ENCODE peak calls at places on chromosomes 13 and 19, in seven cellular contexts. C is cortex of kidney; H is activated naive CD4-positive, alpha-beta T cell treated with anti-CD3 and anti-CD28 coated beads for 36 hours; S is NCI-H1092; A is GF-D8; M is midbrain; K is renal cortical epithelial cell. T is an unnamed sample.

GRCh38 chr19:48113190-48113917 is 2.7 kb upstream of the PLA2G4C start:
- DNase-seq in K (no peak), A (no peak), S (no peak), M (no peak), H (no peak), C (no peak), T (no peak)

GRCh38 chr13:49356224-49356623 is 87.6 kb downstream of the CAB39L start:
- DNase-seq in H (no peak), S (no peak), A (no peak), C (no peak), M (no peak), K (peak; percentile 91), T (no peak)

GRCh38 chr19:7013678-7014077 is 7.6 kb downstream of the MBD3L2B start:
- DNase-seq in A (peak; percentile 9), M (no peak), H (peak; percentile 36), C (no peak), K (peak; percentile 78), S (no peak), T (no peak)

GRCh38 chr13:29472317-29472961 is 123.0 kb downstream of the SLC7A1 start:
- DNase-seq in C (no peak), A (no peak), S (no peak), M (no peak), H (peak; percentile 65), K (peak; percentile 47), T (no peak)

GRCh38 chr13:29362849-29363604 is 232.5 kb downstream of the SLC7A1 start:
- DNase-seq in A (peak; percentile 15), S (no peak), C (no peak), M (peak; percentile 59), H (peak; percentile 61), K (peak; percentile 7), T (no peak)

GRCh38 chr19:44303976-44304568 is 753 bp downstream of the ZNF235 start:
- DNase-seq in S (no peak), K (peak; percentile 14), C (no peak), M (peak; percentile 6), A (no peak), H (no peak), T (no peak)

GRCh38 chr19:1094655-1094977 is 559 bp downstream of the POLR2E start:
- DNase-seq in H (peak; percentile 63), A (no peak), C (no peak), K (no peak), S (no peak), M (no peak), T (no peak)

GRCh38 chr19:54114340-54114826 is 1.1 kb downstream of the TFPT start:
- DNase-seq in S (no peak), C (no peak), M (peak; percentile 40), K (peak; percentile 11), H (peak; percentile 70), A (peak; percentile 42), T (no peak)

GRCh38 chr19:39083983-39084731 is at the start of gene ACP7:
- DNase-seq in M (no peak), K (no peak), C (no peak), H (peak; percentile 23), S (no peak), A (no peak), T (no peak)

GRCh38 chr13:76885203-76886004 is 801 bp downstream of the KCTD12 start:
- DNase-seq in C (no peak), S (peak; percentile 59), M (peak; percentile 53), K (peak; percentile 67), H (peak; percentile 79), A (no peak), T (peak; percentile 79)

GRCh38 chr19:57812201-57812600 is 2.5 kb downstream of the ZNF552 start:
- DNase-seq in H (no peak), M (no peak), S (no peak), K (no peak), A (no peak), C (no peak), T (no peak)

GRCh38 chr19:3691372-3691716 is 8.9 kb downstream of the PIP5K1C start:
- DNase-seq in K (no peak), S (no peak), A (no peak), C (no peak), M (no peak), H (no peak), T (no peak)

GRCh38 chr19:49512970-49513745 is 697 bp downstream of the FCGRT start:
- DNase-seq in M (no peak), H (peak; percentile 42), C (no peak), K (peak; percentile 24), A (no peak), S (no peak), T (no peak)

GRCh38 chr13:46553886-46554855 is 1.2 kb downstream of the LRCH1 start:
- DNase-seq in A (peak; percentile 90), C (no peak), K (peak; percentile 83), M (peak; percentile 22), H (peak; percentile 79), S (peak; percentile 24), T (peak; percentile 74)

GRCh38 chr13:23509781-23510543 is 60.2 kb upstream of the TNFRSF19 start:
- DNase-seq in C (no peak), K (peak; percentile 76), H (no peak), A (no peak), S (no peak), M (no peak), T (no peak)

GRCh38 chr13:51802601-51803000 is 1.4 kb downstream of the DHRS12 start:
- DNase-seq in H (no peak), S (no peak), M (peak; percentile 37), A (no peak), K (no peak), C (no peak), T (no peak)

T was measured in type B pancreatic cell.